ENCODE peak calls at places on chromosome 13, in four cellular contexts. J, M, Z and R are unnamed samples.

GRCh38 chr13:112069727-112070300 is 2.9 kb downstream of the SOX1 start:
- DNase-seq in Z (no peak), M (peak), J (no peak), R (no peak)

GRCh38 chr13:60721063-60721462 is 324.0 kb downstream of the TDRD3 start:
- DNase-seq in J (no peak), M (no peak), Z (no peak), R (no peak)

GRCh38 chr13:106151056-106151699 is 384.3 kb downstream of the EFNB2 start:
- DNase-seq in J (no peak), Z (no peak), M (no peak), R (no peak)

GRCh38 chr13:90454002-90454636 is 893.4 kb upstream of the MIR17HG start:
- DNase-seq in J (no peak), Z (no peak), M (no peak), R (no peak)

GRCh38 chr13:46197299-46197975 is 14.3 kb upstream of the LRRC63 start:
- DNase-seq in J (no peak), Z (no peak), M (no peak), R (no peak)

GRCh38 chr13:52022355-52022754 is 2.1 kb upstream of the UTP14C start:
- DNase-seq in Z (no peak), J (no peak), M (no peak), R (no peak)

GRCh38 chr13:29754486-29754806 is 96.0 kb downstream of the UBL3 start:
- DNase-seq in Z (no peak), J (no peak), M (no peak), R (no peak)

GRCh38 chr13:96819375-96819774 is 174.9 kb downstream of the OXGR1 start:
- DNase-seq in M (no peak), J (no peak), Z (no peak), R (no peak)

GRCh38 chr13:102774210-102774560 is 599 bp upstream of the TEX30 start:
- DNase-seq in J (no peak), Z (no peak), M (peak), R (no peak)

GRCh38 chr13:74040200-74040599 is 94.0 kb downstream of the KLF12 start:
- DNase-seq in J (peak), M (peak), Z (peak), R (no peak)

GRCh38 chr13:23684647-23685046 is 114.4 kb downstream of the TNFRSF19 start:
- DNase-seq in Z (no peak), J (no peak), M (no peak), R (no peak)

GRCh38 chr13:85312071-85312470 is 487.1 kb downstream of the SLITRK6 start:
- DNase-seq in J (no peak), M (no peak), Z (no peak), R (no peak)

GRCh38 chr13:35485451-35485850 is 9.0 kb upstream of the MAB21L1 start:
- DNase-seq in M (no peak), J (no peak), Z (no peak), R (no peak)

GRCh38 chr13:103067751-103068563 is 1.7 kb upstream of the SLC10A2 start:
- DNase-seq in M (no peak), Z (no peak), J (peak), R (no peak)

GRCh38 chr13:92187378-92187989 is 789.1 kb downstream of the GPC5 start:
- DNase-seq in Z (no peak), J (peak), M (no peak), R (no peak)

GRCh38 chr13:78024996-78025395 is 106.4 kb upstream of the EDNRB start:
- DNase-seq in J (no peak), M (no peak), Z (no peak), R (no peak)

GRCh38 chr13:95156208-95156607 is 145.0 kb downstream of the ABCC4 start:
- DNase-seq in M (no peak), Z (no peak), J (no peak), R (no peak)

GRCh38 chr13:95154441-95154886 is 146.8 kb downstream of the ABCC4 start:
- DNase-seq in J (no peak), Z (no peak), M (no peak), R (no peak)

GRCh38 chr13:95155093-95155492 is 146.2 kb downstream of the ABCC4 start:
- DNase-seq in J (no peak), M (no peak), Z (no peak), R (no peak)

GRCh38 chr13:95153647-95154405 is 147.4 kb downstream of the ABCC4 start:
- DNase-seq in M (no peak), Z (no peak), J (no peak), R (no peak)

GRCh38 chr13:95155504-95155903 is 145.7 kb downstream of the ABCC4 start:
- DNase-seq in M (no peak), J (no peak), Z (no peak), R (no peak)
- H3K27ac ChIP-seq in M (no peak), J (no peak), Z (no peak), R (no peak)

GRCh38 chr13:32262165-32262564 is 53.0 kb downstream of the ZAR1L start:
- DNase-seq in M (no peak), J (no peak), Z (no peak), R (no peak)

GRCh38 chr13:32259116-32259515 is 56.0 kb downstream of the ZAR1L start:
- DNase-seq in M (no peak), Z (no peak), J (no peak), R (no peak)

GRCh38 chr13:32262619-32263018 is 52.5 kb downstream of the ZAR1L start:
- DNase-seq in Z (no peak), M (no peak), J (no peak), R (no peak)

GRCh38 chr13:32264407-32264806 is 50.8 kb downstream of the ZAR1L start:
- DNase-seq in J (no peak), M (no peak), Z (peak), R (no peak)

DNA sequence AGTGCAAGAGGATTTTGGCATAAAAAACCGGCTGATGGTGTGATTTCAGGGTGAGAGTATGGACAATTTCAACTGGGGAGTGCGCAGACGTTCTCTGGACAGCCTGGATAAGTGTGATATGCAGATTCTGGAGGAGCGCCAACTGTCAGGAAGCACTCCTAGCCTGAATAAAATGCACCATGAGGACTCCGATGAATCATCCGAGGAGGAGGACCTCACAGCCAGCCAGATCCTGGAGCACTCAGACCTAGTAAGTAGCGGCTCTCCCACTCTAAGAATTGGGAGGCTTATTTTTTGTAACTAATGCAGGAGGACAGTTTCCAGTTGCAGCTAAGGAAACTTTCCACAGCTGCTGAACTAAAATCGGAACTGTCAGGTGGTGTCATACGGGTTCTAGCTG is 53.6 kb downstream of the ZAR1L start:
- DNase-seq in Z (peak), J (peak), M (no peak), R (no peak)
- H3K27ac ChIP-seq in Z (no peak), J (no peak), M (no peak), R (no peak)

GRCh38 chr13:32731074-32731473 is 144.8 kb downstream of the PDS5B start:
- DNase-seq in M (no peak), Z (no peak), J (no peak), R (no peak)
- H3K27ac ChIP-seq in M (no peak), Z (no peak), J (no peak), R (no peak)

GRCh38 chr13:20993211-20993610 is 68.2 kb downstream of the LATS2 start:
- DNase-seq in J (no peak), Z (no peak), M (no peak), R (no peak)

GRCh38 chr13:20995245-20995829 is 66.0 kb downstream of the LATS2 start:
- DNase-seq in Z (no peak), J (no peak), M (no peak), R (no peak)

GRCh38 chr13:20993661-20994440 is 67.5 kb downstream of the LATS2 start:
- DNase-seq in J (no peak), Z (no peak), M (no peak), R (no peak)

GRCh38 chr13:20991741-20992520 is 69.5 kb downstream of the LATS2 start:
- DNase-seq in J (no peak), M (no peak), Z (no peak), R (no peak)

DNA sequence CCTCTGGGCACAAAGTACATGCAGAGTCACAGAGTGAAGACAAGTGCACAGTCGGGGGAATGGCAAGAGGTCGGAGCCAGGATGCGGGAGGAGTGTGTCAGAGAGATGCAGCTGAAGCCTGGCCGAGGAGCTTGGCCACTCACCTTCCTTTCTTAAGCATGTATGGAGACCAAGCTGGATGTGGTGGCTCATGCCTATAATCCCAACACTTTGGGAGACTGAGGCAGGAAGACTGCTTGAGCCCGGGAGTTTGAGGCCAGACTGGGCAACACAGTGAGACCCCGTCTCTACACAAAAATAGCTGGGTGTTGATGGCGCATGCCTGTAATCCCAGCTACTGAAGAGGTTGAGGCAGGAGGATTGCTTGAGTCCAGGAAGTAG is 67.0 kb downstream of the LATS2 start:
- DNase-seq in Z (no peak), J (no peak), M (no peak), R (no peak)
- H3K27ac ChIP-seq in Z (no peak), J (no peak), M (no peak), R (no peak)

GRCh38 chr13:99012539-99012938 is 34.7 kb upstream of the DOCK9 start:
- DNase-seq in Z (no peak), J (no peak), M (no peak), R (no peak)

GRCh38 chr13:99009987-99010551 is 32.2 kb upstream of the DOCK9 start:
- DNase-seq in Z (no peak), J (no peak), M (no peak), R (no peak)

GRCh38 chr13:99015606-99016520 is 38.0 kb upstream of the DOCK9 start:
- DNase-seq in J (no peak), Z (no peak), M (no peak), R (no peak)

GRCh38 chr13:99014391-99014988 is 36.6 kb upstream of the DOCK9 start:
- DNase-seq in M (no peak), J (no peak), Z (no peak), R (no peak)

DNA sequence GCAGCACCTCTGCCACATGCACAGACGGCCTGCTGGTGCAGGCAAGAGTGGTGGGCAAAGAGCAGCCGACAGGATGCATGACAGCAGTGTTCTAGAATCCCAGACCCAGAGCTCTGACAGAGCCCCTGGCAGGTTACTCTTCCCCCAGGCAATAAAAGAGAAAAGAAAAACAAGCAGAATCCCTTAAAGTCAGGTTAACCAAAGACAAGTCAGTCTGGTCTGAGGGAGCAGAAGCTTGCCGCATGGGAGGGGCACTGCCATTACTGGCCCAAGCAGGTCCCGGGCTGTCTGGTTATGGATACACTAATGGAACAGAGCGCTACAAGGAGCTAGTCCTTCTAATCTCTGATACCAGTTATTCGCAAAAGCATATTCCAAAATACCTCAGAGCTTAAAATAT is 36.1 kb upstream of the DOCK9 start:
- DNase-seq in Z (no peak), J (no peak), M (no peak), R (no peak)
- H3K27ac ChIP-seq in Z (no peak), J (no peak), M (no peak), R (no peak)

GRCh38 chr13:109782066-109782822 is 4.1 kb downstream of the IRS2 start:
- DNase-seq in Z (no peak), M (peak), J (no peak), R (no peak)

GRCh38 chr13:109780880-109781383 is 5.5 kb downstream of the IRS2 start:
- DNase-seq in M (no peak), Z (no peak), J (no peak), R (no peak)

GRCh38 chr13:109782823-109783411 is 3.5 kb downstream of the IRS2 start:
- DNase-seq in J (no peak), Z (no peak), M (peak), R (no peak)

GRCh38 chr13:109779876-109780516 is 6.4 kb downstream of the IRS2 start:
- DNase-seq in Z (no peak), M (no peak), J (no peak), R (no peak)

DNA sequence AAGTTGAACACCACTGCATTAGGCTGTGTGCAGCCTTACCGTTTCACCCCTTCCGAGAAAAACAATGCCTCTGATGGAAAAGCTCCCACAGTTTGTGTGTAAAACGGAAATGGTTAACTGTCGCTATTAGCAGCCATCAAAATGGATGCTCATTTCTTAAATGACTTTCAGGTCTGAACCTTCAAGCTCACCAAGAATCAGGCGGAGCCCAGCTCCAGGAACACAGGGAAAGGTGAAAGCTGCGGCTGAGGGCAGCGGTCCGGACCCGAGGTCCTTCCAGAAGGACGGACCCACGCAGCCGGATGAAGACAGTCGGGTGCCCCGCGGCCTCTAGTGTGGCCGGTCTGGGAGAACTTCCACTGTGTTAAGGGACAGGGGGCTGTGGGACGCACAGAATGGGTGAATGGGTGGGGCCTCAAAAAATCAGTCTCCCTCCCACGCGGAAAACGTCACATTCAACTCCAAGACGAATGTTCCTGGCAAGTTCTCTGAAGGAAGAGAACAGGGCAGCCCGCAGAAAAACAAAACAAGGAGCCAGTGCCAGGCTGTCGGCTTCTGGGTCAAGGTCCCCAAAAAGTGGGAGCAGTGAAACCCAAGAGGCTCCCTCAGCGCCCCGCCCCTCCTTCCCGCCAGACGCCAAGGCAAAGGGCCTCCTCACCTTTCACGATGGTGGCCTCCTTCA is 4.9 kb downstream of the IRS2 start:
- DNase-seq in J (no peak), M (no peak), Z (no peak), R (no peak)
- H3K27ac ChIP-seq in J (no peak), M (no peak), Z (peak), R (no peak)

GRCh38 chr13:40664100-40665060 is 2.1 kb downstream of the FOXO1 start:
- DNase-seq in J (peak), Z (peak), M (peak), R (peak)
- H3K27ac ChIP-seq in J (peak), Z (peak), M (peak), R (peak)

GRCh38 chr13:113559061-113559460 is 25.5 kb upstream of the TFDP1 start:
- DNase-seq in M (peak), J (no peak), Z (no peak), R (no peak)

GRCh38 chr13:113560645-113561416 is 23.7 kb upstream of the TFDP1 start:
- DNase-seq in M (peak), Z (no peak), J (no peak), R (no peak)

GRCh38 chr13:113561417-113562084 is 23.0 kb upstream of the TFDP1 start:
- DNase-seq in Z (no peak), M (peak), J (no peak), R (no peak)

GRCh38 chr13:113558461-113558860 is 26.1 kb upstream of the TFDP1 start:
- DNase-seq in M (no peak), Z (no peak), J (no peak), R (no peak)

GRCh38 chr13:113559901-113560644 is 24.5 kb upstream of the TFDP1 start:
- DNase-seq in Z (no peak), M (peak), J (no peak), R (no peak)
- H3K27ac ChIP-seq in Z (no peak), M (no peak), J (no peak), R (no peak)

GRCh38 chr13:31944262-31945160 is 87.1 kb upstream of the FRY start:
- DNase-seq in M (no peak), J (no peak), Z (no peak), R (no peak)

GRCh38 chr13:31946091-31946770 is 85.3 kb upstream of the FRY start:
- DNase-seq in J (no peak), Z (no peak), M (no peak), R (no peak)

GRCh38 chr13:31947506-31947905 is 84.1 kb upstream of the FRY start:
- DNase-seq in Z (no peak), J (peak), M (no peak), R (no peak)

GRCh38 chr13:31945202-31945978 is 86.2 kb upstream of the FRY start:
- DNase-seq in M (no peak), Z (peak), J (peak), R (no peak)

GRCh38 chr13:31947105-31947504 is 84.5 kb upstream of the FRY start:
- DNase-seq in Z (no peak), M (no peak), J (no peak), R (no peak)
- H3K27ac ChIP-seq in Z (no peak), M (no peak), J (no peak), R (no peak)

DNA sequence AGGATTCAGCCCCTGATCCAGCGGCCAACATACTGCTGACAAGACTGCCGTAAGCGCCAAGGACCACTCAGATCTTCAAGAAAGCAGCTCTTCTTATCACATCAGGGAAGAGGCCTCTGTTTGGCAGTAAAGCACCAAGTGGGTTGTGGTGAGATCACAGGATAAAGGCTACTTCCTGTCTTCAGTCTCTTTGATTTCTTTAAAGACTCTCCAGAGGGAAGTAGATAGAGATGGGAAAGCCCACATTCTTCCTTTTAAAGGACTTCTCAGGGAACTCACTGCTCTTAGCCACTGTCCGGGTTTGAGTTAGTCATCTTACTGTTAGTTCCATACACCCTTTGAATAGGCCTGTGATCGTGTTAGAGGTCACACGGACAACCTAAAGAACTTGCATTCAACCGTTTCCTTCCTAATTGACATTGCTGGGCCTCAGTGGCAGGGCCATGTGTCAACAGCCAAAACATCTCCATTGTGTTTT is 47.2 kb upstream of the POMP start:
- DNase-seq in Z (no peak), J (no peak), M (no peak), R (no peak)
- H3K27ac ChIP-seq in Z (no peak), J (no peak), M (no peak), R (no peak)